ENCODE peak calls at places on chromosomes 3 and 15, in five cellular contexts. Q is coronary artery, C is KG1, H is HEK293T, J is GM03348. U is an unnamed sample.

GRCh38 chr3:158770254-158771017 is 31.4 kb upstream of the MFSD1 start:
- DNase-seq in Q (no peak), H (no peak), C (no peak), J (peak; percentile 60), U (no peak)

GRCh38 chr15:99145005-99145404 is 40.1 kb downstream of the SYNM start:
- DNase-seq in H (no peak), J (no peak), Q (no peak), C (no peak), U (no peak)

GRCh38 chr15:49979705-49980382 is 139.2 kb downstream of the ATP8B4 start:
- DNase-seq in C (no peak), Q (no peak), J (no peak), H (no peak), U (no peak)

GRCh38 chr3:71958533-71958932 is 173.6 kb upstream of the PROK2 start:
- DNase-seq in Q (no peak), C (no peak), J (no peak), H (no peak), U (no peak)

GRCh38 chr15:98391131-98391530 is 257.2 kb upstream of the IGF1R start:
- DNase-seq in Q (peak; percentile 3), J (no peak), C (no peak), H (no peak), U (no peak)

GRCh38 chr3:109278141-109278540 is 38.2 kb downstream of the DPPA2 start:
- DNase-seq in C (no peak), H (no peak), Q (no peak), J (no peak), U (no peak)

GRCh38 chr3:98329392-98330124 is 24.1 kb upstream of the OR5K4 start:
- DNase-seq in H (peak; percentile 54), J (peak; percentile 66), Q (no peak), C (no peak), U (peak; percentile 41)

GRCh38 chr3:81352867-81353266 is 408.6 kb downstream of the GBE1 start:
- DNase-seq in J (no peak), Q (no peak), C (no peak), H (peak; percentile 21), U (no peak)

GRCh38 chr15:60096157-60096556 is 92.0 kb downstream of the FOXB1 start:
- DNase-seq in Q (no peak), H (no peak), J (peak; percentile 16), C (no peak), U (no peak)

GRCh38 chr3:101122678-101123077 is 129.5 kb upstream of the ABI3BP start:
- DNase-seq in C (no peak), J (no peak), H (no peak), Q (no peak), U (no peak)

GRCh38 chr3:150546226-150547044 is at the start of the genes EIF2A and SERP1:
- DNase-seq in C (peak; percentile 97), Q (peak; percentile 99), H (peak; percentile 94), J (peak; percentile 98), U (peak; percentile 95)

GRCh38 chr3:172627057-172627809 is 83.6 kb downstream of the NCEH1 start:
- DNase-seq in J (peak; percentile 42), C (no peak), H (no peak), Q (no peak), U (no peak)

GRCh38 chr15:40249477-40250303 is 10.8 kb downstream of the PAK6 start:
- DNase-seq in H (no peak), C (no peak), Q (no peak), J (peak; percentile 53), U (no peak)

GRCh38 chr3:141422961-141423582 is 54.8 kb downstream of the ZBTB38 start:
- DNase-seq in H (no peak), Q (no peak), C (no peak), J (no peak), U (no peak)

GRCh38 chr3:125231895-125232294 is 19.3 kb upstream of the SLC12A8 start:
- DNase-seq in H (no peak), J (peak; percentile 48), Q (no peak), C (no peak), U (no peak)